ENCODE peak calls at places on chromosomes 13 and 19, in four cellular contexts. X, M, Q and V are unnamed samples.

GRCh38 chr13:29572575-29572974 is 22.9 kb downstream of the SLC7A1 start:
- DNase-seq in Q (no peak), X (no peak), M (no peak), V (no peak)

GRCh38 chr13:104206450-104207044 is 1140.3 kb upstream of the SLC10A2 start:
- DNase-seq in Q (no peak), X (no peak), M (no peak), V (no peak)

GRCh38 chr19:18419195-18419698 is at the start of gene SSBP4:
- DNase-seq in Q (no peak), X (peak), M (peak), V (peak)

GRCh38 chr13:98650376-98651107 is 73.6 kb upstream of the STK24 start:
- DNase-seq in M (no peak), X (peak), Q (no peak), V (peak)

GRCh38 chr13:51881296-51881695 is 19.5 kb downstream of the CCDC70 start:
- DNase-seq in X (no peak), Q (no peak), M (no peak), V (no peak)

GRCh38 chr13:20709782-20710181 is 6.3 kb downstream of the IL17D start:
- DNase-seq in Q (no peak), X (peak), M (peak), V (peak)

GRCh38 chr19:5178841-5179625 is 161.6 kb downstream of the PTPRS start:
- DNase-seq in Q (no peak), X (no peak), M (no peak), V (no peak)

GRCh38 chr19:11434703-11435056 is 241 bp downstream of the ODAD3 start:
- DNase-seq in M (no peak), X (no peak), Q (no peak), V (no peak)

GRCh38 chr13:97849305-97849704 is 104.2 kb upstream of the IPO5 start:
- DNase-seq in M (peak), Q (no peak), X (peak), V (peak)

GRCh38 chr13:73835138-73835721 is 299.0 kb downstream of the KLF12 start:
- DNase-seq in X (peak), M (peak), Q (no peak), V (peak)

GRCh38 chr13:98451676-98452105 is 125.2 kb downstream of the STK24 start:
- DNase-seq in X (no peak), Q (no peak), M (no peak), V (no peak)

GRCh38 chr13:31072041-31072440 is 89.7 kb downstream of the HSPH1 start:
- DNase-seq in X (no peak), M (peak), Q (no peak), V (no peak)

GRCh38 chr13:76210262-76210661 is 574.1 kb downstream of the LMO7 start:
- DNase-seq in M (peak), X (no peak), Q (no peak), V (no peak)

GRCh38 chr19:35582760-35583159 is 3.2 kb upstream of the PMIS2 start:
- DNase-seq in X (no peak), Q (no peak), M (no peak), V (no peak)

GRCh38 chr19:47778954-47779351 is 450 bp downstream of the SELENOW start:
- DNase-seq in M (peak), X (no peak), Q (no peak), V (no peak)

GRCh38 chr19:44260695-44261446 is 1.2 kb downstream of the ZNF233 start:
- DNase-seq in M (peak), Q (no peak), X (no peak), V (no peak)

GRCh38 chr19:590396-590745 is 690 bp downstream of the HCN2 start:
- DNase-seq in Q (no peak), M (no peak), X (peak), V (no peak)

DNA sequence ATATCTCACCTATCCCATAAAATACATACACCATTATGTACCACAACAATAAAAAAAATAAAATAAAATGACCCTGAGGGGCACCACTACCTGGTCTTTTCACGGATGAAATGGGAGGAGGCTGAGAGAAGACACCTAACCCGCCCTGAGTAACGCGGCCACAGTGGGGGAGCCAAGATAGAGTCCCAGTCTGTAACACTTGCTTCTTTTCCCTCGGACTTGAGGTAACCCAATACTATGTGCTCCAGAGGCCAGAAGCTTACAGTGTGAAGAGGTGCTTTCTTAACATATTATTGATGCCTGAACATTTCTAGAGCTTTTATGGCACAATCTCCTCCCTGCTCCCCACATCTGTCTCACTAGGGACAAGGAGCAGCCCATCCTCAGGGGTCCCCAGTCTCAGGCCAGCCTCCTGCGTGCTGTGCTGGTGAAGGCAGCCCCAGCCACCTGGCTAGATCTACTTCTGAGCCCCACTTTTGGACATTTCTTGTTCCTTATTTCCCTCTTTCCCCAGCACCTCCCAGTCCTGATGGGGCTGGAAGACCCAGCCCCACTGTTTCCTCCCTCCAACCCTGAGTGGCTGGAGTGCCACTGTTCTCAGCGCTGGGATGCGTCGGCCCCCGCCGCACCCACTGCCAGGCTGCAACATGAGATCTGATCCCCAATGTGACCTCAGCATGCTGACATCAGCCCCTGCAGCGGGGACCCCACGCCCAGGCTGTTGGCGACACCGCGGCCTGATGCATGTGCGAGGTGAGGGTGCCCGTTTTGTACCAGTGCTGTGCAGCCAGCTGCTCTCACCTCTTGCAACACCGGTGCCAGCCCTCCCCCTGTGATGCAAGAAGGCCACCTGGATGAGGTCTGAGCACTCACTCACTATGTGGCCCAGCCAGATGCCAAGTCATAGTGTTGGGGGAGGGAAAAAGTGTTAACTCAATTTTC is 143.3 kb downstream of the DCLK1 start:
- DNase-seq in X (peak), Q (no peak), M (no peak), V (no peak)
- H3K27ac ChIP-seq in X (no peak), Q (peak), M (no peak), V (no peak)

DNA sequence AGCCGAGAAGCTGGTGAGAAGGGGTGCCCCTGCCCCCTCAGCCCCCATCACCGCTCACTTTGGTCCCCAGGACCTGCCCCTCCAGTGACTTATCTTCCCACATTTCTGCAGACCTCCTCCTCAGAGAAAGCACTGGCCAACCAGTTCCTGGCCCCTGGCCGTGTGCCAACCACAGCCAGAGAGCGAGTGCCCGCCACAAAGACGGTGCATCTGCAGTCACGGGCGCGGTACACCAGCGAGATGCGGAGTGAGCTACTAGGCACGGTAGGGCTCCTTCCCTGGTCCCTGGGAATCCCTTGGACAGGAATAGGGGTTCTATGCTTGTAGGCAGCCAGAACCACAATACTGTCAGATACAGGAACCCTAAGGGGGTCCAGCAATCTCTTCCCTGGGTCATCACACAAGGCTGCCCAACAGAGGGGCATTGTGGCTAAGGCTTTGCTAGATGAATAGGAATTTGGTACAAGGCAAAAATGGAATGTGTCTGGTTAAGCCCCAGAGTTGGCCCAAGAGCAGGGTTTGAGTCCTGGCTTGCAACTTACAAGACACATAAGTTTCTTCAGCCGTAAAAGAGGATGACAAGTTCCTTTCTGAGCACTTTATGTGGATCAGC is 1.0 kb downstream of the USE1 start:
- DNase-seq in Q (no peak), M (no peak), X (no peak), V (no peak)
- H2BK5ac ChIP-seq in Q (peak), M (no peak), X (no peak), V (no peak)

GRCh38 chr19:6828306-6828697 is 55.8 kb downstream of the VAV1 start:
- DNase-seq in Q (no peak), M (no peak), X (peak), V (peak)
- H3K27ac ChIP-seq in Q (no peak), M (no peak), X (no peak), V (no peak)

DNA sequence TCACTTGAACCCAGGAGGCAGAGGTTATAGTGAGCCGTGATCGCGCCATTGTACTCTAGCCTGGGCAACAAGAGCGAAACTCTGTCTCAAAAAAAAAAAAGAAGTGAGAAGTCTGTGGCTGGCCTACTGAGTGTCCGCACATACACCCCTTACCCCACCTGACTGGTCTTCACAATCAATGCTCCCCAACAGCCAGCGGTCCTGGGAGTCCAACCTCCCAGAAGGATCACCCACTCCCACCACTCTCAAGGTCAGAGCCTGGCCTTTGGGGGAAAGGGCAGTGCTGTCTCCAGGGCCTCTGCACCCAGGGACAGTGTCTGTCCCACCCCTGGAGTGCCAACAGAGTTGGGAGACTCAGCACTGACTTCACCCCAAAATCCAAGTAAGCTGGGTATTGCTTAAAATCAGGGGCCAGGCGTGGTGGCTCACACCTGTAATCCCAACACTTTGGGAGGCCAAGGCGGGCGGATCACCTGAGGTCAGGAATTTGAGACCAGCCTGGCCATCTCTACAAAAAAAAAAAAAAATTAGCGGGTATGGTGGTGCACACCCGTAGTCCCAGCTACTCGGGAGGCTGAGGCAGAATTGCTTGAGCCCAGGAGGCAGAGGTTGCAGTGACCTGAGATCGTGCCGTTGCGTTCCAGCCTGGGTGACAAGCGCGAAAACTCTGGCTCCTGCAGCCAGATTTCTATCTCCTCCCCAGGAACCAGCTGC is 2.3 kb upstream of the CD320 start:
- DNase-seq in M (no peak), Q (no peak), X (no peak), V (no peak)
- H2BK5ac ChIP-seq in M (no peak), Q (no peak), X (no peak), V (no peak)

GRCh38 chr13:113991191-113991669 is 17.4 kb upstream of the C13orf46 start:
- DNase-seq in X (no peak), M (no peak), Q (no peak), V (no peak)
- H3K27ac ChIP-seq in X (no peak), M (no peak), Q (no peak), V (no peak)

DNA sequence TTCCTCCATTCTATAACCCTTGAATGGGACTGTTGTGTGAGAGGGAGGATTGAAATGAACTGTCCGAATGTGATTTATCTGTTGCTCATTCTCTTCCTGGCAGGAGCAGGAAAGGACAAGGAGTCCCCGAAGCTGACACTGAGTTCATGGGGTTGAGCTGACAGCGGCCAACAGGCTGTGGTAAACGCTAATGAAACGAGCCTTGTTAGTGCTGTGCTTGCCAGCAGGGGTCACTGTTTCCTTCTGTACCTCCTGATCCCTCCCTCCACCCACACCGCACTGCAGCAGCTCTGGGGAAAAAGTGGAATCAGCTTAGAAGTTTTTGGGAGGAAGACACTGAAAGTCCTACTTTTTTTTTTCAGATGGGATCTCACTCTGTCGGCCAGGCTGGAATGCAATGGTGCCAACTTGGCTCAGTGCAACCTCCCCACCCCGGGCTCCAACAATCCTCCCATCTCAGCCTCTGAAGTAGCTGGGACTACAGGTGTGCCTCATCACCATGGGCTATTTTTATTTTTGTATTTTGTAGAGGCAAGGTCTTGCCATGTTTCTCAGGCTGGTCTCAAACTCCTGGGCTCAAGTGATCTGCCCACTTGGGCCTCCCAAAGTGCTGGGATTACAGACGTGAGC is 6.7 kb upstream of the ZNF761 start:
- DNase-seq in M (peak), Q (peak), X (peak), V (peak)
- H2BK5ac ChIP-seq in M (no peak), Q (no peak), X (no peak), V (no peak)

GRCh38 chr19:1609680-1610474 is 4.6 kb upstream of the UQCR11 start:
- DNase-seq in X (no peak), Q (no peak), M (no peak), V (no peak)

GRCh38 chr19:1611353-1611752 is 6.1 kb upstream of the UQCR11 start:
- DNase-seq in X (no peak), Q (no peak), M (no peak), V (no peak)

GRCh38 chr19:1610579-1610978 is 5.3 kb upstream of the UQCR11 start:
- DNase-seq in M (no peak), X (no peak), Q (no peak), V (no peak)

GRCh38 chr19:1606138-1606651 is 933 bp upstream of the UQCR11 start:
- DNase-seq in Q (no peak), M (no peak), X (no peak), V (no peak)

GRCh38 chr19:1608414-1609391 is 3.4 kb upstream of the UQCR11 start:
- DNase-seq in X (peak), M (no peak), Q (no peak), V (no peak)
- H3K27ac ChIP-seq in X (no peak), M (no peak), Q (no peak), V (no peak)

GRCh38 chr19:7072541-7072940 is 3.0 kb downstream of the ZNF557 start:
- DNase-seq in Q (no peak), X (no peak), M (no peak), V (no peak)

GRCh38 chr19:7069904-7070226 is 362 bp downstream of the ZNF557 start:
- DNase-seq in X (no peak), M (no peak), Q (no peak), V (no peak)

GRCh38 chr19:7067716-7068115 is 1.8 kb upstream of the ZNF557 start:
- DNase-seq in Q (no peak), M (no peak), X (peak), V (no peak)

GRCh38 chr19:7068599-7068998 is 904 bp upstream of the ZNF557 start:
- DNase-seq in M (no peak), X (no peak), Q (no peak), V (no peak)

GRCh38 chr19:7069042-7069903 is at the start of gene ZNF557:
- DNase-seq in M (peak), X (peak), Q (peak), V (peak)
- H2BK5ac ChIP-seq in M (peak), X (peak), Q (no peak), V (peak)

DNA sequence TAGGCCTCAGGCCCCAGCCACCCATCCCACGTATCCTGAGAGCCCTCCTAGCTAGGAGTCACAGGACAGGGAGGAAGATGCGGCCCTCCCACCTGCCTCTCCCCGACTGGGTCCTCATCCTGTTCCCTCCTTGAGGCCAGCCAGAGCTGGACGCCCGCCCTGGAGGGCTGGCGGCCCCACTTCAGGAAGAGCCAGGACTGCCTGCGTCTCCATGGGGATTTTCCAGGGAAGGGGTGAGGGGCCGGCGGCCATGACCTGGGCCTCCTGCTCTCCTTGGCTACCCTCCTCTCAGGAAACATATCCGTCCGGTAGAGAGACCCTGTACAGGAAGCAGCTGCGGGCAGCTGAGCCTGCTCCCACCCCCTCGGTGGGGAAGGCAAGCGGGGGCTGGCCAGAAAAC is 11.3 kb upstream of the PRKD2 start:
- DNase-seq in M (no peak), Q (no peak), X (no peak), V (no peak)
- H3K27ac ChIP-seq in M (no peak), Q (no peak), X (no peak), V (no peak)